ENCODE peak calls at places on chromosomes 7 and 10, in four cellular contexts. U, G, W and N are unnamed samples.

GRCh38 chr7:152647-153046 is 39.7 kb upstream of the FAM20C start:
- DNase-seq in W (no peak), U (no peak), G (no peak), N (no peak)

GRCh38 chr10:102462512-102463054 is 11.2 kb upstream of the C10orf95 start:
- DNase-seq in G (no peak), W (no peak), U (no peak), N (no peak)

GRCh38 chr10:110576220-110576619 is 8.7 kb downstream of the SMC3 start:
- DNase-seq in W (no peak), G (peak; percentile 86), U (peak; percentile 63), N (peak; percentile 60)

GRCh38 chr7:27187702-27188665 is 3.0 kb upstream of the HOXA11 start:
- DNase-seq in W (no peak), G (no peak), U (no peak), N (no peak)

GRCh38 chr10:128716181-128716580 is 590.0 kb upstream of the MKI67 start:
- DNase-seq in W (no peak), U (no peak), G (no peak), N (no peak)

GRCh38 chr10:94065787-94066186 is 72.1 kb downstream of the PLCE1 start:
- DNase-seq in U (no peak), G (no peak), W (no peak), N (no peak)

GRCh38 chr10:103277713-103278299 is 868 bp downstream of the INA start:
- DNase-seq in U (no peak), G (no peak), W (no peak), N (no peak)

GRCh38 chr7:48426966-48427555 is 255.8 kb downstream of the ABCA13 start:
- DNase-seq in G (no peak), U (no peak), W (peak; percentile 77), N (no peak)

GRCh38 chr7:101536232-101536631 is 92.9 kb downstream of the MYL10 start:
- DNase-seq in W (no peak), U (no peak), G (peak; percentile 13), N (no peak)

GRCh38 chr7:35777121-35777520 is 23.7 kb upstream of the SEPTIN7 start:
- DNase-seq in G (no peak), U (no peak), W (no peak), N (no peak)

GRCh38 chr7:431658-432111 is 88.0 kb downstream of the PDGFA start:
- DNase-seq in U (no peak), G (peak; percentile 24), W (no peak), N (no peak)

GRCh38 chr10:106175760-106176377 is 988.6 kb downstream of the SORCS1 start:
- DNase-seq in W (no peak), U (no peak), G (peak; percentile 49), N (no peak)

GRCh38 chr7:98372993-98373392 is 27.9 kb downstream of the BAIAP2L1 start:
- DNase-seq in G (peak; percentile 23), W (peak; percentile 45), U (peak; percentile 46), N (peak; percentile 47)

GRCh38 chr7:107684947-107685463 is 24.4 kb downstream of the SLC26A4 start:
- DNase-seq in G (no peak), U (no peak), W (no peak), N (no peak)

GRCh38 chr10:13949844-13950542 is 363.2 kb downstream of the PRPF18 start:
- DNase-seq in U (peak; percentile 75), G (peak; percentile 70), W (peak; percentile 84), N (peak; percentile 92)

GRCh38 chr10:133174689-133175263 is 14.8 kb downstream of the KNDC1 start:
- DNase-seq in G (no peak), W (no peak), U (no peak), N (no peak)

GRCh38 chr10:129629911-129630310 is 162.9 kb downstream of the MGMT start:
- DNase-seq in G (no peak), W (no peak), U (no peak), N (no peak)

GRCh38 chr7:99312316-99313203 is 13.1 kb upstream of the ARPC1A start:
- DNase-seq in U (no peak), G (peak; percentile 75), W (no peak), N (no peak)

GRCh38 chr7:111833461-111833860 is 271.2 kb upstream of the IMMP2L start:
- DNase-seq in W (no peak), U (no peak), G (no peak), N (no peak)

GRCh38 chr10:93198401-93199175 is 124.9 kb downstream of the CYP26A1 start:
- DNase-seq in U (no peak), G (peak; percentile 76), W (no peak), N (no peak)

GRCh38 chr10:113965683-113966082 is 78.0 kb upstream of the ADRB1 start:
- DNase-seq in G (no peak), W (no peak), U (no peak), N (no peak)

GRCh38 chr7:28060371-28060950 is 120.1 kb downstream of the JAZF1 start:
- DNase-seq in G (no peak), U (no peak), W (no peak), N (no peak)

GRCh38 chr10:23718946-23719345 is 280.1 kb downstream of the OTUD1 start:
- DNase-seq in G (no peak), W (no peak), U (no peak), N (no peak)

GRCh38 chr7:137890449-137890916 is 43.7 kb upstream of the DGKI start:
- DNase-seq in G (no peak), W (no peak), U (no peak), N (no peak)

GRCh38 chr7:116812905-116813304 is 49.5 kb upstream of the CAPZA2 start:
- DNase-seq in W (peak; percentile 96), U (no peak), G (no peak), N (no peak)

GRCh38 chr10:132850246-132850645 is 64.3 kb upstream of the NKX6-2 start:
- DNase-seq in U (no peak), W (no peak), G (no peak), N (no peak)

GRCh38 chr10:23432161-23432560 is 6.7 kb upstream of the OTUD1 start:
- DNase-seq in G (no peak), U (no peak), W (no peak), N (no peak)

GRCh38 chr10:71998840-71999194 is 34.6 kb downstream of the CHST3 start:
- DNase-seq in U (no peak), W (peak; percentile 48), G (peak; percentile 74), N (no peak)

GRCh38 chr10:25828475-25828874 is 105.6 kb upstream of the MYO3A start:
- DNase-seq in G (no peak), W (no peak), U (no peak), N (no peak)

DNA sequence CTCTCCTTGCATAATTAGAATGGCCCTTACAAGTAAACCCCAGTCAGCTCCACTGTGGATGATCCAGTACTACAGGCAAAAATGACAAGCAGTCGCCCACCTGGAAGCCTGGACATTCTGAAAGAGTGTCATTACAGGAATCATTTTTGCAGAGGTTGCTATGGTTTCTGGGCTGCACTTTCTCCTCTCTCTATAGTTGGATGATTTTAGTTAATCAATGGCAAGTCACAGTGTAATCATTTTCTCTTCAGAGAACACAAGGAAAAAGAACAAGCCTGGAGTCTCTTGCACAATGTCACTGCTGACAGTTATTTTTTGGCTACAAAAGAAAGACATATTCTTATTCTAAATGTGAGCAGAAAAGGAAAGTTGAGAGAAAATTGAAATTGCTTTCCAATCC is 102.9 kb upstream of the MYO3A start:
- DNase-seq in W (peak; percentile 52), U (no peak), G (no peak), N (no peak)
- H3K4me3 ChIP-seq in W (no peak overlapping the region), U (no peak overlapping the region), G (no peak overlapping the region), N (no peak overlapping the region)

DNA sequence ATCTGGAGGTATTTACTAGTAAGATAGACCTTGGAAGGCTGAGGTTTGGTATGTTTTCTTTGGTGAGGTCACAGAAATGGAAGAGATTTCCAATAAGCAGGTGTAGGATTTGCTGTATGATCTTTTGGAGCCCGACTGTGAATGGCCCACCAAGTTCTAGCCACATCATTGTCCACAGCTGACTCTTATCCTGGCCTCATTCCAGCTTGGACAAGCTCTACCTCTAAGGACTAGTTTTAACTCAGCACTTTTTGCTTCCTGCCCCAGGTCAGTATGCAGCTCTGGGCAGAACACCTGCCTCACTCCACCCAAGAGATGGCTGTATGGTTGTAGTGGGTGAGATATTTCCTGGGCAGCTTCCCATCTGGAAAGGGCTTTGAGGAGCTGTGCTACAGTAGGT is 6.1 kb upstream of the CPA4 start:
- DNase-seq in W (no peak), G (no peak), U (no peak), N (no peak)
- H3K4me3 ChIP-seq in W (no peak overlapping the region), G (no peak overlapping the region), U (no peak overlapping the region), N (no peak overlapping the region)

GRCh38 chr7:44078521-44078920 is 3.8 kb downstream of the POLM start:
- DNase-seq in W (no peak), G (no peak), U (no peak), N (no peak)

GRCh38 chr7:44076101-44076895 is 6.0 kb downstream of the POLM start:
- DNase-seq in G (no peak), U (no peak), W (no peak), N (no peak)

GRCh38 chr7:44075296-44076075 is 6.8 kb downstream of the POLM start:
- DNase-seq in G (no peak), W (no peak), U (no peak), N (no peak)

GRCh38 chr7:44077681-44078091 is 4.6 kb downstream of the POLM start:
- DNase-seq in W (no peak), U (no peak), G (no peak), N (no peak)

GRCh38 chr7:44077061-44077460 is 5.3 kb downstream of the POLM start:
- DNase-seq in W (no peak), U (no peak), G (no peak), N (no peak)
- H3K4me3 ChIP-seq in W (no peak overlapping the region), U (no peak overlapping the region), G (no peak overlapping the region), N (no peak overlapping the region)

GRCh38 chr10:122163182-122164027 is 107.7 kb upstream of the BTBD16 start:
- DNase-seq in G (peak; percentile 21), U (no peak), W (no peak), N (no peak)
- H3K4me3 ChIP-seq in G (peak overlapping the region; percentile 39), U (peak overlapping the region; percentile 53), W (peak overlapping the region; percentile 53), N (peak overlapping the region; percentile 52)

GRCh38 chr7:150339369-150339768 is 2.1 kb downstream of the RARRES2 start:
- DNase-seq in W (peak; percentile 63), G (no peak), U (no peak), N (no peak)
- H3K4me3 ChIP-seq in W (no peak overlapping the region), G (no peak overlapping the region), U (no peak overlapping the region), N (no peak overlapping the region)